ENCODE peak calls at places on chromosomes 13 and 19, in four cellular contexts. J is K562, Y is HCT116, M is HepG2. H is an unnamed sample.

GRCh38 chr19:56309511-56310185 is 5.0 kb downstream of the ZSCAN5A start:
- DNase-seq in Y (peak), M (peak), J (peak), H (no peak)

GRCh38 chr13:24192036-24192810 is 31.7 kb downstream of the SPATA13 start:
- DNase-seq in M (no peak), J (peak), Y (no peak), H (no peak)

GRCh38 chr13:90783273-90783672 is 564.2 kb upstream of the MIR17HG start:
- DNase-seq in J (no peak), M (no peak), Y (no peak), H (no peak)

GRCh38 chr13:113425931-113426590 is 27.2 kb downstream of the ADPRHL1 start:
- DNase-seq in Y (no peak), M (no peak), J (no peak), H (no peak)

GRCh38 chr13:51361111-51361510 is 21.6 kb downstream of the SERPINE3 start:
- DNase-seq in M (no peak), Y (no peak), J (no peak), H (no peak)

GRCh38 chr13:48297131-48297786 is 6.3 kb upstream of the RB1 start:
- DNase-seq in M (no peak), J (no peak), Y (no peak), H (no peak)

GRCh38 chr13:40103864-40104263 is 448.4 kb downstream of the COG6 start:
- DNase-seq in M (no peak), Y (no peak), J (no peak), H (no peak)

GRCh38 chr19:34323433-34324204 is 41.4 kb upstream of the GPI start:
- DNase-seq in M (no peak), J (no peak), Y (no peak), H (no peak)

GRCh38 chr13:73210218-73210883 is 151.5 kb downstream of the KLF5 start:
- DNase-seq in Y (peak), M (peak), J (no peak), H (no peak)

GRCh38 chr19:42421591-42422031 is 5.6 kb downstream of the LIPE start:
- DNase-seq in M (no peak), Y (no peak), J (no peak), H (no peak)

GRCh38 chr19:46599716-46600392 is 1.3 kb upstream of the CALM3 start:
- DNase-seq in Y (no peak), M (no peak), J (no peak), H (no peak)

GRCh38 chr13:62305758-62306157 is 890.1 kb upstream of the PCDH20 start:
- DNase-seq in M (no peak), Y (no peak), J (no peak), H (no peak)

GRCh38 chr13:29520671-29521070 is 74.8 kb downstream of the SLC7A1 start:
- DNase-seq in Y (no peak), M (no peak), J (no peak), H (no peak)

GRCh38 chr19:1469200-1469935 is 9.6 kb downstream of the C19orf25 start:
- DNase-seq in Y (no peak), M (no peak), J (no peak), H (no peak)

GRCh38 chr19:19594371-19594770 is 24.1 kb downstream of the PBX4 start:
- DNase-seq in Y (no peak), J (no peak), M (no peak), H (no peak)

GRCh38 chr13:101416181-101417042 is at the start of gene NALCN:
- DNase-seq in Y (no peak), M (no peak), J (no peak), H (no peak)

GRCh38 chr19:42255766-42256750 is 1.1 kb upstream of the ERF start:
- DNase-seq in Y (no peak), J (peak), M (no peak), H (no peak)

GRCh38 chr19:10412257-10412977 is 7.9 kb upstream of the PDE4A start:
- DNase-seq in M (no peak), Y (no peak), J (no peak), H (no peak)

GRCh38 chr19:54448037-54448773 is 794 bp upstream of the LENG8 start:
- DNase-seq in M (peak), J (peak), Y (no peak), H (no peak)

GRCh38 chr13:29844441-29844840 is 6.0 kb downstream of the UBL3 start:
- DNase-seq in Y (no peak), M (no peak), J (no peak), H (no peak)

GRCh38 chr13:43232866-43233265 is 209.5 kb downstream of the DNAJC15 start:
- DNase-seq in Y (no peak), M (no peak), J (no peak), H (no peak)

GRCh38 chr19:45444318-45445041 is 20.8 kb upstream of the ERCC1 start:
- DNase-seq in Y (no peak), J (peak), M (peak), H (no peak)

GRCh38 chr19:41792513-41793413 is 3.6 kb upstream of the CEACAM3 start:
- DNase-seq in Y (peak), J (peak), M (peak), H (no peak)

GRCh38 chr19:45865269-45865948 is 1.3 kb downstream of the FOXA3 start:
- DNase-seq in J (no peak), M (no peak), Y (no peak), H (no peak)

GRCh38 chr19:52941941-52942370 is 18.7 kb upstream of the ZNF888 start:
- DNase-seq in J (peak), Y (no peak), M (no peak), H (no peak)

GRCh38 chr13:30063892-30064291 is 213.5 kb upstream of the UBL3 start:
- DNase-seq in M (no peak), J (no peak), Y (no peak), H (no peak)

GRCh38 chr19:50300814-50301606 is 28.2 kb downstream of the KCNC3 start:
- DNase-seq in M (peak), J (no peak), Y (peak), H (peak)

GRCh38 chr19:49860716-49861100 is 6.7 kb downstream of the PNKP start:
- DNase-seq in J (no peak), Y (no peak), M (no peak), H (no peak)

GRCh38 chr19:48674216-48674809 is 1.5 kb upstream of the NTN5 start:
- DNase-seq in J (no peak), Y (no peak), M (no peak), H (no peak)

GRCh38 chr19:2181618-2181997 is 17.9 kb downstream of the DOT1L start:
- DNase-seq in Y (no peak), J (no peak), M (no peak), H (no peak)

GRCh38 chr19:41753936-41754529 is 1.3 kb upstream of the CEACAM6 start:
- DNase-seq in J (peak), M (peak), Y (peak), H (no peak)

GRCh38 chr19:46107371-46107770 is 17.1 kb downstream of the IGFL3 start:
- DNase-seq in Y (no peak), M (no peak), J (no peak), H (no peak)

GRCh38 chr19:30286378-30286777 is 85.8 kb upstream of the ZNF536 start:
- DNase-seq in Y (no peak), M (no peak), J (no peak), H (no peak)

GRCh38 chr13:93797463-93797862 is 570.9 kb downstream of the GPC6 start:
- DNase-seq in J (no peak), M (no peak), Y (no peak), H (no peak)

GRCh38 chr19:3693030-3693925 is 7.0 kb downstream of the PIP5K1C start:
- DNase-seq in M (no peak), J (no peak), Y (no peak), H (no peak)
- TF ChIP-seq REST in M (no peak), J (no peak), Y (no peak), H (no peak)

GRCh38 chr19:7701049-7701653 is 780 bp downstream of the FCER2 start:
- DNase-seq in J (no peak), M (no peak), Y (no peak), H (no peak)
- H3K27ac ChIP-seq in J (no peak), M (no peak), Y (no peak), H (no peak)

DNA sequence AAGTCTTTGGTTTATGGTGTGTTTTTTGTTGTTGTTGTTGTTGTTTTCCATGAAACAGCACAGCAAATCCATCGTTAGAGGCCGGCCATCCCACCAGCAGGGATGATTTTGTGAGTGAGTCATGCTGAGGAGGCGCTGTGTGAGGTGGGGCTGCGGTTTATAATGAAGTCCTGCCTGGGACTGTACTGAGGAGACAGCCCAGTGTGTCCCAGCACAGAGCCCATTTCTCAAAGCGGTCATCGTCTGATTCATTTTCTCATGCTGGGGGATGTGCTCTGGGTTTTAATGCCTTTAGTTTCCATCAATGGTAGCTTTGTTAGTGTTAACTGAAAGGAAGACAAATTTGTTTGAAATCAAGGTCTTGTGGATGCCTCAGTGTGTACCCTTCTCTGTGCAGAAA is 129.3 kb upstream of the SERP2 start:
- DNase-seq in J (peak), Y (peak), M (no peak), H (no peak)
- TF ChIP-seq TCF7L2 in J (no peak), Y (peak), M (no peak), H (no peak)

GRCh38 chr19:13847900-13848677 is 28.8 kb upstream of the NANOS3 start:
- DNase-seq in M (no peak), Y (no peak), J (no peak), H (no peak)
- TF ChIP-seq REST in M (no peak), Y (no peak), J (no peak), H (no peak)

DNA sequence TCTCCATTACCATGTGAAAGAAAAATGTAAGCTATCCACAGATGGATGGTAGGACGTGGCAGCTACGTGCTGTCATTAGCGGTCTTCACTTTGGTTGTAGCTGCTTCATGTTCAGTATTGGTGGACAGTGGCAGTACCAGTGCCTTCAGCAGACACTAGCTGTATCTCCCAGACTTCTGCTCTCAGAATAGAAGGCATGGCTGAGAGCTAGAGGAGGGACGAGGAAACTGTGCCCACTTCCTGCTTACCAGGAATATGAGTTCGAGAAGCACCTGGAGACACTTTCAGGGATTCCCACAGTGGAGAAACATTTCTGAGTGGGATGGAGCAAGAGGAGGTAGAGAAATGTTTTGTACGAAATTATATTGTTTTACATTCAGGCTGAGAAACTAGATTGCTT is 6.9 kb upstream of the SHISA2 start:
- DNase-seq in J (no peak), Y (no peak), M (no peak), H (no peak)
- H3K27ac ChIP-seq in J (no peak), Y (no peak), M (no peak), H (no peak)

GRCh38 chr13:49443327-49443688 is 556 bp downstream of the CAB39L start:
- DNase-seq in Y (no peak), M (peak), J (peak), H (no peak)
- TF ChIP-seq TCF7L2 in Y (no peak), M (no peak), J (no peak), H (no peak)

DNA sequence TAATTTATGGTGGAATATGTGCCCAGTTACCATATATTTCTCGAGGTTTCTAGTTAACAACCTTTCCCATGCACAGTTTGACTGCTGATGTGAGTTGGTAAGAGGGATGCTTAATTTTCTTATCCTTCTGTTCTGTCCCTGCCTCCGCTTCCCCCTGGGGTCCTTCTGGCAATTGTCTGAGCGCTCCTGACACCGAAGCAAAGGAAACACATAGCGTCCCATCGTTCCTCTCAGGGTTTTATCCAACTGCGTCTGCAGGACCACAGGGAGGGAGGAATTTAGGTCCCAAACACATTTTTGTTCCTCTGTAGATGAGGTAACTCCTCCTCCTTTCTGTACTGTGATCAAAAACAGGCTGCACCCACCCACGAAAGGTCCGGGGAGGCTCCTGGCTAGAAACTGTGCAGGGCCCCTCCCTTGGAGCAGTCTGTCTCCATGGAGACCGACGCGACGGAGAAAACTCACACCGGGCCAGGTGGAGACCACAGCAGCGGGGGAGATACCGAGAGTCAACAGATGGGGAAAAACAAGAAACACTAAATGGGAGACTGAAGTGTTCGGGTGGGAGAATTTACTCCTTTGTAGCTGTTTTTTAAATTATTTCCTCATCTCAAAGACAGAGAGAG is 191.9 kb upstream of the NBEA start:
- DNase-seq in M (no peak), J (no peak), Y (no peak), H (no peak)
- TF ChIP-seq REST in M (no peak), J (no peak), Y (no peak), H (no peak)